ENCODE peak calls at places on chromosomes 13 and 19, in seven cellular contexts. L is fibroblast of pulmonary artery, E is stomach, K is IMR-90, R is hepatocyte, F is AG10803, Y is brain microvascular endothelial cell. T is an unnamed sample.

GRCh38 chr19:51094696-51095279 is 12.1 kb upstream of the KLK14 start:
- DNase-seq in L (peak), E (peak), K (no peak), R (peak), F (no peak), Y (no peak), T (peak)

GRCh38 chr19:48969276-48970138 is 4.4 kb downstream of the FTL start:
- DNase-seq in L (no peak), E (no peak), K (no peak), R (no peak), F (no peak), Y (no peak), T (no peak)

GRCh38 chr13:27182844-27183497 is 11.4 kb upstream of the USP12 start:
- DNase-seq in L (peak), E (peak), K (peak), R (peak), F (peak), Y (peak), T (peak)

GRCh38 chr19:14054721-14055120 is 7.2 kb downstream of the PALM3 start:
- DNase-seq in L (no peak), E (no peak), K (no peak), R (no peak), F (no peak), Y (no peak), T (no peak)

GRCh38 chr13:61414686-61415664 is 674 bp downstream of the PCDH20 start:
- DNase-seq in L (peak), E (peak), K (no peak), R (peak), F (no peak), Y (no peak), T (peak)

GRCh38 chr19:8487137-8487851 is 15.1 kb downstream of the PRAM1 start:
- DNase-seq in L (no peak), E (no peak), K (no peak), R (no peak), F (no peak), Y (no peak), T (peak)

GRCh38 chr13:24511824-24512207 is 762 bp downstream of the PARP4 start:
- DNase-seq in L (no peak), E (no peak), K (no peak), R (no peak), F (no peak), Y (no peak), T (no peak)

GRCh38 chr19:39405261-39405912 is 1.3 kb upstream of the ZFP36 start:
- DNase-seq in L (no peak), E (no peak), K (no peak), R (no peak), F (no peak), Y (no peak), T (no peak)

GRCh38 chr13:46864941-46865340 is 31.9 kb downstream of the HTR2A start:
- DNase-seq in L (no peak), E (no peak), K (no peak), R (no peak), F (no peak), Y (no peak), T (no peak)

GRCh38 chr19:3767050-3767449 is 4.6 kb downstream of the MRPL54 start:
- DNase-seq in L (no peak), E (no peak), K (no peak), R (no peak), F (no peak), Y (no peak), T (no peak)

GRCh38 chr13:51361111-51361510 is 21.6 kb downstream of the SERPINE3 start:
- DNase-seq in L (no peak), E (no peak), K (no peak), R (no peak), F (peak), Y (no peak), T (no peak)

GRCh38 chr19:42601811-42602443 is 7.2 kb upstream of the CEACAM8 start:
- DNase-seq in L (peak), E (no peak), K (peak), R (peak), F (peak), Y (peak), T (peak)

GRCh38 chr19:13981988-13982501 is 24.1 kb downstream of the RFX1 start:
- DNase-seq in L (no peak), E (no peak), K (no peak), R (no peak), F (no peak), Y (no peak), T (no peak)

GRCh38 chr19:11265785-11266236 is 3.5 kb upstream of the DOCK6 start:
- DNase-seq in L (no peak), E (peak), K (no peak), R (peak), F (no peak), Y (no peak), T (peak)

GRCh38 chr19:45960595-45961235 is 12.9 kb downstream of the NOVA2 start:
- DNase-seq in L (no peak), E (no peak), K (no peak), R (no peak), F (no peak), Y (no peak), T (peak)

GRCh38 chr19:15893498-15893897 is 4.4 kb downstream of the CYP4F2 start:
- DNase-seq in L (no peak), E (no peak), K (no peak), R (no peak), F (no peak), Y (no peak), T (no peak)

GRCh38 chr13:44388427-44388826 is 14.8 kb downstream of the SERP2 start:
- DNase-seq in L (no peak), E (no peak), K (no peak), R (no peak), F (no peak), Y (no peak), T (no peak)

GRCh38 chr19:57058871-57059270 is 60.9 kb upstream of the USP29 start:
- DNase-seq in L (no peak), E (no peak), K (no peak), R (no peak), F (no peak), Y (no peak), T (no peak)

GRCh38 chr19:858284-858683 is 1.2 kb upstream of the CFD start:
- DNase-seq in L (no peak), E (no peak), K (no peak), R (no peak), F (no peak), Y (no peak), T (no peak)

GRCh38 chr19:56120371-56121179 is 520 bp downstream of the ZNF787 start:
- DNase-seq in L (peak), E (peak), K (peak), R (peak), F (peak), Y (peak), T (peak)

GRCh38 chr19:17348700-17349099 is 11.3 kb downstream of the GTPBP3 start:
- DNase-seq in L (peak), E (no peak), K (peak), R (peak), F (peak), Y (peak), T (no peak)

GRCh38 chr13:110499621-110500281 is 61.8 kb downstream of the RAB20 start:
- DNase-seq in L (no peak), E (no peak), K (peak), R (no peak), F (peak), Y (no peak), T (no peak)

GRCh38 chr19:49165111-49165750 is 7.6 kb downstream of the TRPM4 start:
- DNase-seq in L (no peak), E (peak), K (no peak), R (no peak), F (no peak), Y (peak), T (no peak)

GRCh38 chr13:99886706-99887105 is 84.9 kb downstream of the ZIC5 start:
- DNase-seq in L (no peak), E (no peak), K (no peak), R (no peak), F (no peak), Y (no peak), T (no peak)

GRCh38 chr19:3945838-3946237 is 13.0 kb downstream of the NMRK2 start:
- DNase-seq in L (peak), E (no peak), K (peak), R (no peak), F (peak), Y (no peak), T (no peak)

GRCh38 chr19:15508035-15508710 is at the start of gene CYP4F22:
- DNase-seq in L (no peak), E (no peak), K (no peak), R (no peak), F (no peak), Y (no peak), T (no peak)

GRCh38 chr19:48608798-48609263 is 2.3 kb downstream of the SPACA4 start:
- DNase-seq in L (peak), E (no peak), K (no peak), R (no peak), F (peak), Y (peak), T (no peak)

GRCh38 chr13:49667773-49668172 is 23.5 kb downstream of the EBPL start:
- DNase-seq in L (no peak), E (no peak), K (peak), R (no peak), F (peak), Y (peak), T (no peak)

GRCh38 chr19:29671393-29672076 is 6.3 kb downstream of the PLEKHF1 start:
- DNase-seq in L (peak), E (peak), K (no peak), R (peak), F (no peak), Y (peak), T (no peak)

GRCh38 chr19:17090501-17091074 is 15.0 kb downstream of the MYO9B start:
- DNase-seq in L (peak), E (no peak), K (peak), R (no peak), F (peak), Y (peak), T (no peak)

GRCh38 chr19:9836021-9836420 is 903 bp downstream of the PIN1 start:
- DNase-seq in L (peak), E (no peak), K (peak), R (no peak), F (peak), Y (peak), T (no peak)

GRCh38 chr19:4284176-4284958 is 5.3 kb downstream of the SHD start:
- DNase-seq in L (no peak), E (no peak), K (no peak), R (peak), F (no peak), Y (peak), T (no peak)

GRCh38 chr19:52622261-52622660 is 15.9 kb downstream of the ZNF83 start:
- DNase-seq in L (no peak), E (no peak), K (no peak), R (peak), F (no peak), Y (no peak), T (no peak)
- TF ChIP-seq CTCF in L (no peak), E (no peak), K (no peak), R (peak), F (no peak), Y (no peak), T (no peak)

GRCh38 chr19:58129284-58129683 is 21.3 kb downstream of the ZNF329 start:
- DNase-seq in L (no peak), E (no peak), K (no peak), R (no peak), F (no peak), Y (no peak), T (no peak)

GRCh38 chr19:58134244-58134643 is 16.3 kb downstream of the ZNF329 start:
- DNase-seq in L (no peak), E (no peak), K (no peak), R (no peak), F (no peak), Y (no peak), T (no peak)
- H3K4me3 ChIP-seq in L (no peak), E (no peak), K (no peak), R (no peak), F (no peak), Y (no peak), T (no peak)

DNA sequence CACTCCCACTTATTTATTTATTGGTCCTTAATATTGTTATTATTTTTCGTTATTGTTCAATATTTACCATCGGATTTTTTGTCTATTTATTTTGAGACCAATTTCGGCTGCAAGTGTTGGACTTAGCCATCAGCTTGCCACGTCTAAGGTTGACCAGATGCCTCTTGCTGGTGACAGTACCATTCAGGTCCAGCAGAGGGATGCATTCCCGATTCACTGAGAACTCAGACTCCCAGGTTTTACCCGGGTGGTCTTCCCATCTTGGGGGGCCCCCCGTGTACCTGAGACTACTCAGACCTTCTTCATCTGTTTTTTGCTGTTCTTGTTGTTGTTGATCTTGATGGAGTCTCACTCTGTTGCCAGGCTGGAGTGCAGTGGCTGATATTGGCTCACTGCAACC is 1435.2 kb downstream of the UQCRFS1 start:
- DNase-seq in L (no peak), E (no peak), K (no peak), R (no peak), F (no peak), Y (no peak), T (no peak)
- TF ChIP-seq CTCF in L (peak), E (no peak), K (no peak), R (no peak), F (no peak), Y (peak), T (no peak)

DNA sequence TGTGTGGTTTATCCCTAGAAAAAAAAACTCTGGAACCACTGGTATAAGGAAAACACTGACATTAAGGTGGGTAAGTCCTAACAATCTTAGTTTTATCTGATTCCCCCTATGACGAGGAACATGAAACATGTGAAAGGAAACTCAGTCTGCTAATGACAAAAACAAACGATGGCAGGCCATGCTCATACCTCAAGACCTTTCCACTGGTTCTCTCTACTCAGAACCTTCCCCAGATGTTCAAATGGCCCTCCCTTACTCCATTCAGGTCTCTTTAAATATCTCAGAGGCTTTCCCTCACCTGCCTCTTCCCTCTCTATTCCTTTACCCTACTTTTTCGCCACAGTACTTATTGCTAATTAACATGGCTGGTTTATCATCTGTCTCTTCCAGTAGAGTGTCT is 1.6 kb downstream of the TUBGCP3 start:
- DNase-seq in L (no peak), E (no peak), K (no peak), R (no peak), F (no peak), Y (no peak), T (no peak)
- H3K4me3 ChIP-seq in L (no peak), E (no peak), K (no peak), R (no peak), F (no peak), Y (no peak), T (no peak)

DNA sequence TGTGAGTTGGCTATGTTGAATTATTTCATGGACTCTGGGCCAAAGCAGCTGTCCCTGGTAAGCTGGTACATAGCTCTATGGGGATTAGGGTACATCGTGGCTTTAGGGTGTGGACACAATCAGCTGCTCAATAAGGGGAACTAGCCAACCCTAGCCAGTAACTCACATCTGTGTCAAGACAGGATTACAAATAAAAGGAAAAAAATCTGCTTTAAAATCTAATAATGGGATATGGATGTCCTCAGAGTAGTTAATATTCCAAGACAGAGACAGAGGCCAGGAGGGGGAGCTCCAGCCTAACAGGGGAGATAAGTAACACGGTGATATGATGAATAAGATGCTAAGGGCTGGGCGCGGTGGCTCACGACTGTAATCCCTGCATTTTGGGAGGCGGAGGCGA is 21.1 kb upstream of the ZNF766 start:
- DNase-seq in L (peak), E (peak), K (peak), R (peak), F (peak), Y (peak), T (no peak)
- TF ChIP-seq CTCF in L (peak), E (peak), K (peak), R (peak), F (peak), Y (peak), T (peak)

T was measured in pancreas.